ENCODE peak calls at places on chromosomes 2 and 18, in four cellular contexts. One of them, this sample, is unnamed.
A peak's percentile ranks its signal among the peaks of the same experiment; 100 is the strongest.

GRCh38 chr2:222518570-222519381 is 94.4 kb downstream of the SGPP2 start:
- DNase-seq in H1: no peak
- DNase-seq in IMR-90: no peak
- DNase-seq in H9: no peak
- DNase-seq in this sample: peak; percentile 39

GRCh38 chr2:149178626-149179025 is 140.1 kb downstream of the LYPD6B start:
- DNase-seq in IMR-90: no peak
- DNase-seq in H1: no peak
- DNase-seq in H9: no peak
- DNase-seq in this sample: no peak

GRCh38 chr2:199717587-199717907 is 133.4 kb downstream of the FTCDNL1 start:
- DNase-seq in H1: no peak
- DNase-seq in IMR-90: no peak
- DNase-seq in H9: no peak
- DNase-seq in this sample: no peak

GRCh38 chr2:178111743-178112142 is 494 bp upstream of the RBM45 start:
- DNase-seq in H1: no peak
- DNase-seq in H9: no peak
- DNase-seq in IMR-90: no peak
- DNase-seq in this sample: no peak

GRCh38 chr2:207163053-207163814 is 2.5 kb downstream of the KLF7 start:
- DNase-seq in H9: no peak
- DNase-seq in H1: no peak
- DNase-seq in IMR-90: peak; percentile 92
- DNase-seq in this sample: peak; percentile 79

GRCh38 chr2:86240251-86240650 is 41.0 kb downstream of the MRPL35 start:
- DNase-seq in H1: no peak
- DNase-seq in H9: no peak
- DNase-seq in IMR-90: no peak
- DNase-seq in this sample: no peak

GRCh38 chr2:88826399-88826798 is 134.9 kb downstream of the RPIA start:
- DNase-seq in H1: no peak
- DNase-seq in H9: no peak
- DNase-seq in IMR-90: no peak
- DNase-seq in this sample: no peak

GRCh38 chr2:133086176-133086575 is 416.2 kb upstream of the LYPD1 start:
- DNase-seq in H1: no peak
- DNase-seq in H9: no peak
- DNase-seq in IMR-90: no peak
- DNase-seq in this sample: no peak

GRCh38 chr2:224838335-224838734 is 122.2 kb upstream of the CCDC195 start:
- DNase-seq in H1: no peak
- DNase-seq in IMR-90: peak; percentile 70
- DNase-seq in H9: no peak
- DNase-seq in this sample: no peak

GRCh38 chr2:108927405-108927804 is 61.6 kb downstream of the EDAR start:
- DNase-seq in H9: no peak
- DNase-seq in H1: no peak
- DNase-seq in IMR-90: no peak
- DNase-seq in this sample: no peak

GRCh38 chr2:40511661-40512213 is 59.8 kb upstream of the SLC8A1 start:
- DNase-seq in IMR-90: peak; percentile 80
- DNase-seq in H9: no peak
- DNase-seq in H1: no peak
- DNase-seq in this sample: peak; percentile 5

GRCh38 chr2:136858656-136859055 is 93.3 kb downstream of the THSD7B start:
- DNase-seq in H1: no peak
- DNase-seq in H9: no peak
- DNase-seq in IMR-90: no peak
- DNase-seq in this sample: no peak

GRCh38 chr18:36314754-36315153 is 17.2 kb downstream of the FHOD3 start:
- DNase-seq in H1: peak; percentile 22
- DNase-seq in IMR-90: peak; percentile 89
- DNase-seq in H9: peak; percentile 3
- DNase-seq in this sample: no peak

GRCh38 chr2:177391822-177392372 is 676 bp upstream of the AGPS start:
- DNase-seq in H1: no peak
- DNase-seq in IMR-90: no peak
- DNase-seq in H9: no peak
- DNase-seq in this sample: no peak

GRCh38 chr18:67932261-67932660 is 415.7 kb upstream of the DSEL start:
- DNase-seq in IMR-90: no peak
- DNase-seq in H9: no peak
- DNase-seq in H1: no peak
- DNase-seq in this sample: no peak

GRCh38 chr2:35410431-35411061 is 945.0 kb upstream of the CRIM1 start:
- DNase-seq in H9: peak; percentile 51
- DNase-seq in IMR-90: peak; percentile 29
- DNase-seq in H1: peak; percentile 73
- DNase-seq in this sample: peak; percentile 70

GRCh38 chr2:192828947-192829346 is 634.2 kb upstream of the TMEFF2 start:
- DNase-seq in H9: no peak
- DNase-seq in IMR-90: no peak
- DNase-seq in H1: no peak
- DNase-seq in this sample: no peak

GRCh38 chr2:18363348-18363747 is 197.1 kb downstream of the RDH14 start:
- DNase-seq in IMR-90: no peak
- DNase-seq in H1: no peak
- DNase-seq in H9: no peak
- DNase-seq in this sample: no peak

GRCh38 chr2:231671617-231672350 is 36.5 kb upstream of the PTMA start:
- DNase-seq in H9: no peak
- DNase-seq in IMR-90: no peak
- DNase-seq in H1: no peak
- DNase-seq in this sample: no peak

GRCh38 chr2:3062476-3063260 is 314.9 kb downstream of the EIPR1 start:
- DNase-seq in H1: no peak
- DNase-seq in IMR-90: no peak
- DNase-seq in H9: no peak
- DNase-seq in this sample: no peak

GRCh38 chr2:100393362-100393761 is 24.1 kb downstream of the CHST10 start:
- DNase-seq in H1: no peak
- DNase-seq in H9: no peak
- DNase-seq in IMR-90: no peak
- DNase-seq in this sample: no peak

GRCh38 chr18:13581496-13581895 is 144.9 kb downstream of the FAM210A start:
- DNase-seq in IMR-90: no peak
- DNase-seq in H1: no peak
- DNase-seq in H9: no peak
- DNase-seq in this sample: no peak

GRCh38 chr2:15939854-15940660 is at the start of gene MYCN:
- DNase-seq in H1: peak; percentile 89
- DNase-seq in IMR-90: no peak
- DNase-seq in H9: peak; percentile 94
- DNase-seq in this sample: peak; percentile 98

GRCh38 chr18:46672062-46672970 is 15.3 kb upstream of the LOXHD1 start:
- DNase-seq in H1: no peak
- DNase-seq in H9: no peak
- DNase-seq in IMR-90: peak; percentile 7
- DNase-seq in this sample: peak; percentile 31

GRCh38 chr2:99623613-99624012 is 133.8 kb upstream of the REV1 start:
- DNase-seq in IMR-90: no peak
- DNase-seq in H9: no peak
- DNase-seq in H1: no peak
- DNase-seq in this sample: no peak

GRCh38 chr2:204923957-204924356 is 378.7 kb downstream of the PARD3B start:
- DNase-seq in IMR-90: no peak
- DNase-seq in H1: no peak
- DNase-seq in H9: no peak
- DNase-seq in this sample: no peak

GRCh38 chr2:86413296-86414085 is 27.7 kb upstream of the KDM3A start:
- DNase-seq in H9: no peak
- DNase-seq in IMR-90: no peak
- DNase-seq in H1: no peak
- DNase-seq in this sample: peak; percentile 2

GRCh38 chr18:62109676-62110075 is 77.2 kb downstream of the PIGN start:
- DNase-seq in H9: no peak
- DNase-seq in H1: no peak
- DNase-seq in IMR-90: peak; percentile 61
- DNase-seq in this sample: no peak

GRCh38 chr2:122478108-122478507 is 722.7 kb downstream of the TSN start:
- DNase-seq in H1: no peak
- DNase-seq in H9: no peak
- DNase-seq in IMR-90: no peak
- DNase-seq in this sample: no peak

DNA sequence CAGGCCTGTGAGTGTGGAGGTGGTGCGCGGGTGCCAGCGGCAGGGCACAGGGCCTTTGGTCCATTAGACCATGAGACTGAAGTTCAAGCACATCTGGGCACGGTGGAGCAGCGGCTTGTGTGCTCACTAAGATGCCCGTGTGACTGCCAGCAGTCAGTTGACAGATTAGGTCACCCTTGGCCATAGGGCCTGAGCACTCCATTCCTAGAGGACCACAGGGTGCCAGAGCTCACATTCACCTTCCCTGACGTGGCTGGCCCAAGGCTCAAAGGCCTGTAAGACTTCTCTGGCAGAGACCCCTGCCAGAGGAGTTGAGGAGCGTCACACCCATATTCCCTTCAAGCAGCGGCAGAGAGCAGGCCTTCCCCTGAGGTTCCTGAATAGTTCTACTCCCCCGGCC is 650 bp downstream of the LHCGR start:
- DNase-seq in H1: peak; percentile 54
- DNase-seq in IMR-90: no peak
- DNase-seq in H9: peak; percentile 32
- DNase-seq in this sample: peak; percentile 47
- H4K5ac ChIP-seq in H1: no peak overlapping the region
- H4K5ac ChIP-seq in IMR-90: peak overlapping the region; percentile 52
- H4K5ac ChIP-seq in H9: no peak overlapping the region
- H4K5ac ChIP-seq in this sample: no peak overlapping the region

GRCh38 chr2:84971799-84972790 is 1.1 kb downstream of the KCMF1 start:
- DNase-seq in H9: no peak
- DNase-seq in H1: peak; percentile 69
- DNase-seq in IMR-90: peak; percentile 42
- DNase-seq in this sample: peak; percentile 59

GRCh38 chr2:84970956-84971798 is at the start of gene KCMF1:
- DNase-seq in H1: peak; percentile 70
- DNase-seq in H9: peak; percentile 74
- DNase-seq in IMR-90: peak; percentile 74
- DNase-seq in this sample: peak; percentile 65

GRCh38 chr2:84969511-84970265 is 1.3 kb upstream of the KCMF1 start:
- DNase-seq in IMR-90: peak; percentile 31
- DNase-seq in H1: no peak
- DNase-seq in H9: no peak
- DNase-seq in this sample: peak; percentile 53

GRCh38 chr2:84965827-84966226 is 5.1 kb upstream of the KCMF1 start:
- DNase-seq in H9: no peak
- DNase-seq in H1: no peak
- DNase-seq in IMR-90: no peak
- DNase-seq in this sample: no peak

DNA sequence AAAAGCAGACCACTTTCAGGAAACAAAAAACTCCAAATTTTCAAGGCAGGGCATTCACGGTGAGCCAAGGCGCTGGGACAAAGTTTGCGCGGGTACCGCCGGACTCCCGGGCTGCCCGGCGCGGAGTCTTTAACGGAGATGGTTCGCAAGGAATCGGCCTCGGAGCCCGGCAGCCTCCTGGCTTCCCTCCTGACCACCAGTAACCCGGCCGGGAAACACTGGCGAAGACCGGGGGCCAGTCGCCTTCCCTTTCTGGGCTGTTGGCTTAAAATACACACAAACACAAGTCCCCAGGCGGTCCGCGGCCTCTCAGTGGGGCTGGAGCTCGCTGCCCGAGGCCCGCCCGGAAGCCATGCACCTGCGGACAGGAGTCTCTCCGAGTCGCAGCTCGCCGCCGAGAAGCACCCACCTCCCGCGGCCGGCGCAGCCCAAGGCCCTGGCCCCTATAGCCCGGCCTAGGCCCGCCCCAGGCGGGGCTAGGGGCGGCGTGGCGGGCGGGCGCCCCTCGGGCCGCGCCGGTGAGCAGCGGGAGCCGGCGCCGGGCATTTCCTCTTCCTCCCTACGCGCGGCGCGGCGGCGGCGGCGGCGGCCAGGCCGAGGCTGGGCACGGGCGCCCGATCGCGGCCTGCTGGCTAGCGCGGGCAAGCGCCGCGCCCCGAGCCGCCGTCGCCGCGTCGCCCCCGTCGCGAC is 550 bp upstream of the KCMF1 start:
- DNase-seq in H9: peak; percentile 62
- DNase-seq in IMR-90: peak; percentile 36
- DNase-seq in H1: peak; percentile 77
- DNase-seq in this sample: peak; percentile 86
- H2AK5ac ChIP-seq in H9: no peak overlapping the region
- H2AK5ac ChIP-seq in IMR-90: peak overlapping the region; percentile 5
- H2AK5ac ChIP-seq in H1: no peak overlapping the region
- H2AK5ac ChIP-seq in this sample: no peak overlapping the region

GRCh38 chr2:218809515-218809914 is 22.1 kb downstream of the PRKAG3 start:
- DNase-seq in IMR-90: no peak
- DNase-seq in H1: no peak
- DNase-seq in H9: no peak
- DNase-seq in this sample: no peak
- H3K23ac ChIP-seq in IMR-90: no peak overlapping the region
- H3K23ac ChIP-seq in H1: no peak overlapping the region
- H3K23ac ChIP-seq in H9: no peak overlapping the region
- H3K23ac ChIP-seq in this sample: no peak overlapping the region

GRCh38 chr2:194363878-194364277 is 1293.1 kb upstream of the SLC39A10 start:
- DNase-seq in H1: no peak
- DNase-seq in IMR-90: no peak
- DNase-seq in H9: no peak
- DNase-seq in this sample: no peak

GRCh38 chr2:194363295-194363694 is 1293.7 kb upstream of the SLC39A10 start:
- DNase-seq in H9: no peak
- DNase-seq in IMR-90: no peak
- DNase-seq in H1: no peak
- DNase-seq in this sample: no peak
- H4K5ac ChIP-seq in H9: no peak overlapping the region
- H4K5ac ChIP-seq in IMR-90: no peak overlapping the region
- H4K5ac ChIP-seq in H1: no peak overlapping the region
- H4K5ac ChIP-seq in this sample: no peak overlapping the region

DNA sequence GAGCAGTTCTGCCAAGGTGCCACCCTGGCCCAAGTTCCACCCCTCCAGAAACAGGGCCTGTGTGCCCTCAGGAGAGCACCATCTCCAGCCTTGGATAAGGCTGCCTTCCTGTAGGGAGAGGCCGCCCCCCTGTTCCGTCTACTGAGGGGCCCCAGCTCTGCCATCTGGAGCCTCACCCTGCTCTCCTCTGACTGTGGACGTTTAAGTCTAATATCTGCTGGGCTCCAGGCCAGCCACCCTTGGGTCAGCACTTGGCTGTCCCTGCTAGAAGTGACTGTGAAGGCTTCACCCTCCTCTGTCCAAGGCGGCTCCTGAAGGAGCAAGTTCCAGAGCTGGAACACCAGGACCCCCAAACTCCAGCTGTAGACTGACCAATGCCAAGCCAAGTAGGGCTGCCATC is 26.3 kb downstream of the RHOB start:
- DNase-seq in H9: no peak
- DNase-seq in IMR-90: no peak
- DNase-seq in H1: no peak
- DNase-seq in this sample: no peak
- H2AK5ac ChIP-seq in H9: no peak overlapping the region
- H2AK5ac ChIP-seq in IMR-90: no peak overlapping the region
- H2AK5ac ChIP-seq in H1: no peak overlapping the region
- H2AK5ac ChIP-seq in this sample: no peak overlapping the region

GRCh38 chr18:7630731-7631442 is 63.8 kb downstream of the PTPRM start:
- DNase-seq in IMR-90: no peak
- DNase-seq in H9: no peak
- DNase-seq in H1: no peak
- DNase-seq in this sample: peak; percentile 46
- H3K23ac ChIP-seq in IMR-90: no peak overlapping the region
- H3K23ac ChIP-seq in H9: no peak overlapping the region
- H3K23ac ChIP-seq in H1: no peak overlapping the region
- H3K23ac ChIP-seq in this sample: no peak overlapping the region